ENCODE peak calls at places on chromosome 7, in eight cellular contexts. R, F, A, K, L, O, N and E are unnamed samples.

GRCh38 chr7:31049001-31049765 is 2.9 kb upstream of the ADCYAP1R1 start:
- DNase-seq in A (no peak), F (no peak), O (no peak), N (no peak), L (no peak), K (no peak), R (no peak), E (no peak)

GRCh38 chr7:151990567-151990966 is 34.3 kb downstream of the GALNTL5 start:
- DNase-seq in F (peak; percentile 12), O (no peak), A (no peak), L (no peak), K (no peak), N (no peak), R (no peak), E (no peak)

GRCh38 chr7:133650067-133650466 is 397.2 kb downstream of the EXOC4 start:
- DNase-seq in K (no peak), R (no peak), N (no peak), O (no peak), F (no peak), L (no peak), A (no peak), E (no peak)

GRCh38 chr7:71472962-71473361 is 341.0 kb downstream of the GALNT17 start:
- DNase-seq in A (no peak), K (no peak), N (no peak), L (no peak), O (no peak), R (no peak), F (no peak), E (no peak)

GRCh38 chr7:136911362-136911761 is 42.9 kb downstream of the CHRM2 start:
- DNase-seq in A (no peak), F (peak; percentile 1), O (no peak), K (no peak), L (no peak), N (no peak), R (no peak), E (no peak)

GRCh38 chr7:11416641-11417040 is 415.4 kb downstream of the THSD7A start:
- DNase-seq in N (no peak), L (no peak), O (no peak), R (no peak), K (no peak), F (no peak), A (no peak), E (no peak)

GRCh38 chr7:31785081-31785480 is 98.1 kb downstream of the PPP1R17 start:
- DNase-seq in K (no peak), A (no peak), N (no peak), F (no peak), R (no peak), O (no peak), L (no peak), E (no peak)

GRCh38 chr7:74272305-74273038 is 16.7 kb upstream of the CLIP2 start:
- DNase-seq in N (peak; percentile 83), K (peak; percentile 62), R (peak; percentile 90), F (peak; percentile 54), O (peak; percentile 76), L (peak; percentile 39), A (peak; percentile 97), E (peak; percentile 93)

GRCh38 chr7:122261442-122261841 is 43.1 kb downstream of the FEZF1 start:
- DNase-seq in K (no peak), F (no peak), L (no peak), R (no peak), O (no peak), N (no peak), A (no peak), E (no peak)
- TF ChIP-seq CTCF in K (no peak), F (no peak), L (no peak), R (no peak), O (no peak), N (no peak), A (no peak), E (no peak)

GRCh38 chr7:44530990-44531389 is 10.1 kb downstream of the NPC1L1 start:
- DNase-seq in L (no peak), N (no peak), A (no peak), K (no peak), O (no peak), R (no peak), F (no peak), E (no peak)
- TF ChIP-seq EP300 in L (no peak), N (no peak), A (no peak), K (no peak), O (no peak), R (no peak), F (no peak), E (no peak)

DNA sequence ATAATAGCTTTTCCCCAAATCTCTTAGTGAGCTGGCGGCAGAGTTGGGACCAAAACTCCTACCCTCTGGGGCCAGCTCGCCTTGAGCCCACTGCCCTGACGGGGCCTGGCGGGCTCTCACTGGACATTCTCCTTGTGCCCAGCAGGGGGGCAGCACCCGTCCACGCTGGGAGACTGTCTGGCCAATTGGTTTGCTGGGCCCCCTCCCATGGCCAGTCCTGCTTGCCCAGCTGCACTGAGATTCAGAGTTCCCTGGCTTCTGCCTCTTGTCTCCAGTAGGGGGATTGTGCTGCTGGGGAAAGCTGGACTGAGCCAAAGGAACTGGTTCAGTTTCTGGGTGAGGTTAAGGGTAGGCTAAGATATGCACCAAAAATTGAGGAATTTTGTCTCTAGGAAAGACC is 59.8 kb downstream of the RAMP3 start:
- DNase-seq in K (no peak), F (peak; percentile 38), R (no peak), L (no peak), O (no peak), N (no peak), A (no peak), E (no peak)
- TF ChIP-seq CTCF in K (no peak), F (peak; percentile 25), R (no peak), L (no peak), O (no peak), N (no peak), A (peak; percentile 27), E (no peak)

GRCh38 chr7:129041929-129042200 is 13.0 kb downstream of the TNPO3 start:
- DNase-seq in N (no peak), L (no peak), A (no peak), K (no peak), F (no peak), O (no peak), R (no peak), E (no peak)
- TF ChIP-seq EP300 in N (no peak), L (no peak), A (no peak), K (no peak), F (no peak), O (no peak), R (no peak), E (no peak)

GRCh38 chr7:17301491-17302101 is 3.1 kb downstream of the AHR start:
- DNase-seq in F (peak; percentile 53), O (no peak), N (peak; percentile 59), R (peak; percentile 63), A (no peak), L (peak; percentile 91), K (peak; percentile 44), E (no peak)

GRCh38 chr7:17305387-17306171 is 7.1 kb downstream of the AHR start:
- DNase-seq in R (no peak), A (no peak), O (no peak), L (no peak), F (no peak), N (no peak), K (no peak), E (no peak)

GRCh38 chr7:17304926-17305325 is 6.5 kb downstream of the AHR start:
- DNase-seq in A (no peak), L (no peak), F (peak; percentile 79), K (no peak), R (no peak), O (no peak), N (no peak), E (no peak)

GRCh38 chr7:17300012-17300411 is 1.6 kb downstream of the AHR start:
- DNase-seq in N (no peak), O (no peak), R (no peak), F (no peak), K (no peak), A (no peak), L (no peak), E (no peak)

GRCh38 chr7:17302575-17303142 is 4.2 kb downstream of the AHR start:
- DNase-seq in N (no peak), A (peak; percentile 40), F (no peak), R (no peak), O (no peak), K (no peak), L (no peak), E (no peak)
- TF ChIP-seq CTCF in N (no peak), A (peak; percentile 39), F (peak; percentile 20), R (no peak), O (no peak), K (no peak), L (peak; percentile 29), E (peak; percentile 34)

DNA sequence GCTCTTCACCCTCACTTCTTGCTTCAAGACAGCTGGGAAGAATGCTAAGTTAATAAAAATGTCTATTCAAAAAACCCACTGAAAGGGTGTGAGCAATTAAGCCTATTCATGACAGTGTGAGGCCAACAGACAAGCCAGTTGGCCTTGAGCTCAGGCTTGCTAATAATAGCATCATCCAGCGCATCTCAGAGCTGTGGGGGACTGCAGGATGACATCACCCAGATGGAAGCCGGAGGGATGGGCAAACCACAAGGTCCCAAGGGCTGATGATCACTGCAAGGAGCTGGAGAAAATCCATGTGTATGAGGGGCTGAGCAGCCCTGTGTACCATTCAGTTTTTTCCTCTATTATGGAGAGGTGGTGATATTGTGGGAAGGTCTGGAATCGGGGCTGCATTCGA is 770.4 kb downstream of the TNS3 start:
- DNase-seq in A (no peak), K (peak; percentile 30), R (peak; percentile 68), N (peak; percentile 66), F (peak; percentile 26), O (no peak), L (peak; percentile 33), E (no peak)
- TF ChIP-seq EP300 in A (no peak), K (no peak), R (no peak), N (no peak), F (no peak), O (no peak), L (no peak), E (no peak)